ENCODE peak calls at places on chromosomes 5 and 9, in six cellular contexts. S is sigmoid colon, N is body of pancreas, P is transverse colon, Z is heart left ventricle, O is HCT116. Q is an unnamed sample.

GRCh38 chr5:80707645-80708044 is 52.9 kb upstream of the DHFR start:
- DNase-seq in S (no peak), N (no peak), P (no peak), Z (no peak), O (no peak), Q (no peak)

GRCh38 chr5:143247134-143247815 is 156.2 kb downstream of the NR3C1 start:
- DNase-seq in S (no peak), N (no peak), P (no peak), Z (no peak), O (no peak), Q (no peak)

GRCh38 chr9:129347323-129348120 is 169.5 kb upstream of the IER5L start:
- DNase-seq in S (no peak), N (no peak), P (no peak), Z (no peak), O (no peak), Q (no peak)

GRCh38 chr5:126138475-126139005 is 284.7 kb upstream of the GRAMD2B start:
- DNase-seq in S (no peak), N (no peak), P (no peak), Z (no peak), O (no peak), Q (no peak)

GRCh38 chr9:74497750-74498615 is 848 bp downstream of the RORB start:
- DNase-seq in S (no peak), N (peak; percentile 26), P (no peak), Z (peak; percentile 34), O (no peak), Q (peak; percentile 77)

GRCh38 chr9:131020388-131020787 is 11.4 kb downstream of the LAMC3 start:
- DNase-seq in S (no peak), N (no peak), P (no peak), Z (no peak), O (no peak), Q (no peak)

GRCh38 chr9:70340572-70340971 is 73.9 kb downstream of the KLF9 start:
- DNase-seq in S (no peak), N (no peak), P (no peak), Z (no peak), O (no peak), Q (no peak)

GRCh38 chr9:72675586-72675985 is 154.2 kb downstream of the TMC1 start:
- DNase-seq in S (no peak), N (no peak), P (no peak), Z (no peak), O (no peak), Q (no peak)

GRCh38 chr5:34517249-34517648 is 138.9 kb upstream of the RAI14 start:
- DNase-seq in S (no peak), N (no peak), P (no peak), Z (no peak), O (no peak), Q (no peak)

GRCh38 chr5:13745508-13745907 is 199.0 kb downstream of the DNAH5 start:
- DNase-seq in S (no peak), N (no peak), P (no peak), Z (no peak), O (no peak), Q (no peak)

GRCh38 chr5:111407562-111407961 is 104.8 kb downstream of the STARD4 start:
- DNase-seq in S (no peak), N (no peak), P (no peak), Z (no peak), O (no peak), Q (no peak)
- H3K9me3 ChIP-seq in S (no peaks in the 10 kb centered on the region), N (no peaks in the 10 kb centered on the region), P (no peaks in the 10 kb centered on the region), Z (no peaks in the 10 kb centered on the region), O (no peaks in the 10 kb centered on the region), Q (no peaks in the 10 kb centered on the region)

GRCh38 chr5:9545959-9546851 is at the start of gene SEMA5A:
- DNase-seq in S (peak; percentile 87), N (peak; percentile 81), P (peak; percentile 86), Z (peak; percentile 86), O (no peak), Q (peak; percentile 79)
- TF ChIP-seq POLR2A in S (no peak), N (peak; percentile 34), P (peak; percentile 62), Z (no peak), O (no peak), Q (no peak)

GRCh38 chr9:137945581-137945980 is 68.0 kb downstream of the CACNA1B start:
- DNase-seq in S (no peak), N (no peak), P (no peak), Z (no peak), O (no peak), Q (no peak)

GRCh38 chr9:137943655-137944054 is 66.1 kb downstream of the CACNA1B start:
- DNase-seq in S (no peak), N (no peak), P (no peak), Z (no peak), O (no peak), Q (no peak)

GRCh38 chr9:137949260-137949659 is 71.7 kb downstream of the CACNA1B start:
- DNase-seq in S (no peak), N (no peak), P (no peak), Z (no peak), O (no peak), Q (no peak)

GRCh38 chr9:137948642-137949041 is 71.1 kb downstream of the CACNA1B start:
- DNase-seq in S (no peak), N (no peak), P (no peak), Z (no peak), O (no peak), Q (no peak)

DNA sequence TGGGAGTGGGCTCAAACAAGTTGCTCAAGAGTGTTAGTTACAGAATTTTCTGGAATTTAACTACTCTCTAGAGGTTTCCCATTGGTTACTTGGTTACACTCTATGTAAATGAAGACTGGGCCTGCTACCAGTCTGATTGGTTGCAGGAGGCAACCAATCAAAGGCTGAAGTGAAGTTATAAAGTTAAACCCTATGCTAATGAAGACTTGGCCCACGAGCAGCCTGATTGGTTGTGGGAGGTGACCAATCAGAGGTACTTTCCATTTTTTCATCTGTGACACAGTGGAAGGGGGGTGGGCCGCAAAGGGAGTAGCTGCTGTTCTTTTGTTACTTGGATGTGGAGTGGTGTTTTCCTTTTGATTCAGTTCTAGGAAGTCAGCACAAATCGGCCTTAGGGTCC is 69.4 kb downstream of the CACNA1B start:
- DNase-seq in S (no peak), N (no peak), P (no peak), Z (no peak), O (no peak), Q (no peak)
- H3K9me3 ChIP-seq in S (peaks cover 16% of the 10 kb centered on the region), N (no peaks in the 10 kb centered on the region), P (peaks cover 24% of the 10 kb centered on the region), Z (peaks cover 18% of the 10 kb centered on the region), O (peaks cover 35% of the 10 kb centered on the region), Q (peaks cover 44% of the 10 kb centered on the region)

GRCh38 chr9:83965350-83966208 is 14.4 kb downstream of the HNRNPK start:
- DNase-seq in S (no peak), N (no peak), P (no peak), Z (no peak), O (no peak), Q (no peak)

GRCh38 chr9:83966209-83966582 is 13.8 kb downstream of the HNRNPK start:
- DNase-seq in S (no peak), N (no peak), P (no peak), Z (no peak), O (no peak), Q (no peak)

GRCh38 chr9:83964973-83965349 is 15.1 kb downstream of the HNRNPK start:
- DNase-seq in S (no peak), N (no peak), P (no peak), Z (no peak), O (no peak), Q (no peak)

GRCh38 chr9:83969602-83970001 is 10.4 kb downstream of the HNRNPK start:
- DNase-seq in S (no peak), N (no peak), P (no peak), Z (no peak), O (no peak), Q (no peak)

GRCh38 chr9:83967083-83967482 is 12.9 kb downstream of the HNRNPK start:
- DNase-seq in S (no peak), N (no peak), P (no peak), Z (no peak), O (no peak), Q (no peak)
- TF ChIP-seq POLR2A in S (no peak), N (no peak), P (no peak), Z (no peak), O (no peak), Q (no peak)

DNA sequence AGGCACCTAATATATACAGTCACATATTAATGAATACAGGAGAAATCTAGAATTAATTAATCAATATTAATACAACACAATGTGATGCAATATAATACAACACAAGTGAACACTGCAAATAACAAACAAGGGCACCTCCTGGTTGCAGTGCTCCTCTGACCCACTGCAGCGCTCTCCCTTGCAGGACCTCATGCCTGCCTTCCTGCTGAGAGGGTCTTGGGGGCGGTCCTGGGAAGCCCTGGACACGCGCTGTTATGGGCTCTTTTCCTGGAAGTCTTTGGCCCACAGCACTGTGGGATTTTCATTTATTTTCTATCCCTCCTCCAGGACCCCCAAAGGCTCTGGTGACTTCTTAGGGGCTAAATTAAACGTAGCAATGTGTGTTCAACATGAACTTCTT is 485.8 kb downstream of the IRX1 start:
- DNase-seq in S (no peak), N (no peak), P (no peak), Z (no peak), O (no peak), Q (no peak)
- H3K9me3 ChIP-seq in S (peaks cover 5% of the 10 kb centered on the region), N (no peaks in the 10 kb centered on the region), P (no peaks in the 10 kb centered on the region), Z (no peaks in the 10 kb centered on the region), O (peaks cover 45% of the 10 kb centered on the region), Q (no peaks in the 10 kb centered on the region)

Q was measured in spleen.